ENCODE peak calls at places on chromosomes 13 and 19, in four cellular contexts. A is fibroblast of the aortic adventitia, C is upper lobe of right lung, W is fibroblast of mammary gland. U is an unnamed sample.

GRCh38 chr13:69935043-69935442 is 172.6 kb upstream of the ATXN8OS start:
- DNase-seq in A (no peak), C (no peak), W (no peak), U (no peak)

GRCh38 chr13:106143930-106144709 is 391.3 kb downstream of the EFNB2 start:
- DNase-seq in A (no peak), C (no peak), W (no peak), U (peak; percentile 40)

GRCh38 chr13:75838366-75839017 is 202.4 kb downstream of the LMO7 start:
- DNase-seq in A (no peak), C (no peak), W (no peak), U (no peak)

GRCh38 chr19:17441241-17442135 is 7.0 kb downstream of the TMEM221 start:
- DNase-seq in A (peak; percentile 65), C (no peak), W (peak; percentile 66), U (peak; percentile 57)

GRCh38 chr13:100514788-100515409 is 73.7 kb downstream of the GGACT start:
- DNase-seq in A (peak; percentile 79), C (peak; percentile 88), W (peak; percentile 76), U (peak; percentile 85)

GRCh38 chr19:47240996-47241918 is 10.3 kb upstream of the BBC3 start:
- DNase-seq in A (peak; percentile 72), C (peak; percentile 90), W (peak; percentile 71), U (peak; percentile 81)

GRCh38 chr13:37118002-37118401 is 12.5 kb upstream of the CSNK1A1L start:
- DNase-seq in A (no peak), C (no peak), W (no peak), U (no peak)

GRCh38 chr13:98672947-98673545 is 79.4 kb downstream of the SLC15A1 start:
- DNase-seq in A (peak; percentile 85), C (peak; percentile 76), W (peak; percentile 75), U (peak; percentile 78)

GRCh38 chr19:46613525-46613924 is 11.4 kb downstream of the PTGIR start:
- DNase-seq in A (no peak), C (no peak), W (no peak), U (no peak)

GRCh38 chr19:18637644-18638630 is 1.1 kb downstream of the KLHL26 start:
- DNase-seq in A (no peak), C (no peak), W (no peak), U (no peak)

GRCh38 chr19:34351382-34351802 is 13.6 kb upstream of the GPI start:
- DNase-seq in A (no peak), C (no peak), W (no peak), U (no peak)

GRCh38 chr19:29831041-29831548 is 19.3 kb downstream of the CCNE1 start:
- DNase-seq in A (no peak), C (peak; percentile 49), W (no peak), U (no peak)

GRCh38 chr13:21330126-21330861 is 128.8 kb downstream of the ZDHHC20 start:
- DNase-seq in A (no peak), C (no peak), W (no peak), U (peak; percentile 8)

GRCh38 chr13:44399045-44399444 is 25.4 kb downstream of the SERP2 start:
- DNase-seq in A (no peak), C (no peak), W (no peak), U (no peak)

GRCh38 chr19:51702754-51703654 is 9.9 kb downstream of the SPACA6 start:
- DNase-seq in A (no peak), C (peak; percentile 77), W (no peak), U (no peak)
- H3K4me3 ChIP-seq in A (no peak overlapping the region), C (peak overlapping the region; percentile 84), W (no peak overlapping the region), U (no peak overlapping the region)

GRCh38 chr13:33284016-33284415 is 1.5 kb downstream of the STARD13 start:
- DNase-seq in A (peak; percentile 45), C (no peak), W (peak; percentile 64), U (peak; percentile 67)

GRCh38 chr13:33286143-33286542 is 588 bp upstream of the STARD13 start:
- DNase-seq in A (peak; percentile 59), C (no peak), W (peak; percentile 42), U (no peak)

GRCh38 chr13:33287142-33287882 is 1.8 kb upstream of the STARD13 start:
- DNase-seq in A (no peak), C (no peak), W (no peak), U (no peak)

GRCh38 chr13:33284916-33285315 is 639 bp downstream of the STARD13 start:
- DNase-seq in A (peak; percentile 40), C (no peak), W (peak; percentile 53), U (peak; percentile 47)

DNA sequence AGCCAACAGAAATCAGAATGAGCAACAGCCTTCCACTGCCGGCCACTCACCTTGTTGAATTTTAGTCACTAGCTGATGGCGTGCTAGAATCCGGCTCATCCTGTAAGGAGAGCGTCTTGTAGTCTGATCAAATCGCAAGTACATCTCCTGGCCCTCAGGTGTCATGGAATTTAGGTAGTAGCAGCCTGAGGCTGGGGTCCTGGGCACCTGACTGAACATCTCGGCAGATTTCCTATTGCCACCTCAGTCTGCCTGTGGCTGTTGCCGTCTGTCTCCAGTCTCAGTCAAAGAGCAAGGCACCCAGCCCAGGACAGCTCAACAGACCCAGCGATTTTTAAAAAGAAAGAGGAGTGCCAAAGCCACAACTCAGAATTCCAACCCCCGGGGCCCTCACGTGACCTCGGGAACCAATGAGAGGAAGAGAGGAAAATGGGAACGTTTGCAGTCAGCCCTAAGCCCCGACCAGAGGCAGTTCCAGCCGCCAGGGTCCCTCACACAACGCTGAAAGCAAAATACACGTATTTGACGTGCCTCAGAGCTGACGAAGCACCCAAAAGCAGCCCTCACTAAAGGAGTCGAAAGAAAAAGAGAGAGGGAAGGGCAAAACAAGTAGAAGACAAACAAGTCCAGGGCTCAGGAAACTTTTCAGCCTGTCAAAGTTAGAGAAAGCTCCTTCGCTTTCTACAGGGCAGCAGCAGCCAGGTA is at the start of gene STARD13:
- DNase-seq in A (peak; percentile 98), C (peak; percentile 92), W (peak; percentile 97), U (peak; percentile 98)
- TF ChIP-seq CTCF in A (peak; percentile 59), C (peak; percentile 43), W (peak; percentile 47), U (peak; percentile 49)

DNA sequence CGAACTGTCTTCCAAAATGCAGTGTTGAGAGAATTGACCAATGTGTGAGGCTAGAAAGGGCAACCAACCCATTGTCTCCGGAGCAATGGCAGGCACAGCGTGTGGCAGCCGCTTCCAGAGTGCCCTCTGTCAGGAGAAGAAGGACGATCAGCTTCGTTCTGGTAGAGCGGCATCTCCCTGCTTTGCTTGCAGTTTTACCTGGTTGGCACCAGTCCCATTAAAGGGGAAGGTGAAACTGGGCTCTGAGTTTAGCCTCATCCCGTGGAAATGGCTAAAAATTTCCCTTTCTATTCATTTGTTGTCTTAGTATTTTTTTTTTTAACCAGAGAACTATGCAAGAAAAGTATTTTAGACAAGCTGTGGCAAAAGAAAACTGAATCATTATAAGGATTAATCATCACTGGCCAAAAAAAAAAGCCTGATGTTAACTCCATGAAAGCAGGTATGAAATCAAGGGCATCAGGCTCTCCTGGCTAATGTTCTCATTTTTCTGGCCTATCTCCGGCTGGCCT is 81.5 kb upstream of the SLC7A1 start:
- DNase-seq in A (peak; percentile 21), C (no peak), W (peak; percentile 23), U (peak; percentile 2)
- H3K4me3 ChIP-seq in A (no peak overlapping the region), C (no peak overlapping the region), W (no peak overlapping the region), U (no peak overlapping the region)

GRCh38 chr13:50389726-50390125 is 374.5 kb downstream of the KCNRG start:
- DNase-seq in A (no peak), C (no peak), W (no peak), U (no peak)

GRCh38 chr13:50388481-50388880 is 373.2 kb downstream of the KCNRG start:
- DNase-seq in A (no peak), C (no peak), W (no peak), U (no peak)

GRCh38 chr13:50386527-50387123 is 371.4 kb downstream of the KCNRG start:
- DNase-seq in A (peak; percentile 55), C (no peak), W (peak; percentile 46), U (peak; percentile 58)

GRCh38 chr13:50384724-50385123 is 369.5 kb downstream of the KCNRG start:
- DNase-seq in A (no peak), C (no peak), W (no peak), U (no peak)

GRCh38 chr13:50387124-50387581 is 371.9 kb downstream of the KCNRG start:
- DNase-seq in A (peak; percentile 61), C (peak; percentile 82), W (peak; percentile 41), U (peak; percentile 55)
- TF ChIP-seq CTCF in A (peak; percentile 31), C (peak; percentile 35), W (peak; percentile 14), U (peak; percentile 27)

GRCh38 chr19:7386308-7386707 is 37.6 kb downstream of the ARHGEF18 start:
- DNase-seq in A (no peak), C (no peak), W (no peak), U (no peak)

GRCh38 chr19:7385062-7385461 is 36.3 kb downstream of the ARHGEF18 start:
- DNase-seq in A (no peak), C (no peak), W (no peak), U (no peak)

GRCh38 chr19:7383284-7383683 is 34.5 kb downstream of the ARHGEF18 start:
- DNase-seq in A (no peak), C (no peak), W (no peak), U (no peak)

GRCh38 chr19:7382694-7383093 is 34.0 kb downstream of the ARHGEF18 start:
- DNase-seq in A (no peak), C (no peak), W (no peak), U (no peak)

DNA sequence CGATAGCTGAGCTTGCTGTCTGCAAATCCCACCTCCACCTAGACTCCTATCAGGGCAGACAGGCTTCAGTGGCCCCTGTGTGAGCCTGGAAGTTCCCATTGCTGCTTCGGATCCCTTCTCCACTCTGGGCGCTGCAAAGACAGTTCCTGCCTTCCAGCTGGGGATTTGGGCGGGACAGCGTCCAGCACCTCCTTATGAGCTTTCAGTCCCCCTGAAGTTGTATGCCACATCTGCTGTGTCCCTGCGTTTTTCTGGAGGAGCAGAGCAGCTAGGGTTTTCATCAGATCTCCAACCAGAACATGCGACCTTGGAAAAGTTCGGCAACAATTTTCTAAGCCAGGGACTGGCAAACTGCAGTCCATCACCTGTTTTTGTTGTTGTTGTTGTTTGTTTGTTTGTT is 38.0 kb downstream of the ARHGEF18 start:
- DNase-seq in A (no peak), C (no peak), W (no peak), U (no peak)
- H3K4me3 ChIP-seq in A (no peak overlapping the region), C (no peak overlapping the region), W (no peak overlapping the region), U (no peak overlapping the region)

GRCh38 chr19:31307270-31307669 is 42.0 kb downstream of the TSHZ3 start:
- DNase-seq in A (no peak), C (peak; percentile 25), W (no peak), U (no peak)
- TF ChIP-seq CTCF in A (no peak), C (no peak), W (no peak), U (no peak)